ENCODE peak calls at places on chromosomes 2 and 18, in ten cellular contexts. R is activated T-helper 1 cell treated with anti-CD3 and anti-CD28 coated beads, Interleukin-2, amount 50 U/mL, for 16 hours; N is NCI-H69; H is GM12891; V is testis; I is dorsolateral prefrontal cortex; P is SW 1271; S is coronary artery; Z is effector memory CD4-positive, alpha-beta T cell; O is CD8-positive, alpha-beta T cell. M is an unnamed sample.
A peak's percentile ranks its signal among the peaks of the same experiment; 100 is the strongest.

GRCh38 chr2:227834423-227834822 is 20.8 kb downstream of the CCL20 start:
- DNase-seq in R (no peak), N (no peak), H (no peak), V (no peak), I (no peak), P (no peak), S (no peak), Z (no peak), O (no peak), M (no peak)

GRCh38 chr18:45764000-45764686 is 40.2 kb downstream of the SLC14A1 start:
- DNase-seq in R (no peak), N (no peak), H (no peak), V (no peak), I (no peak), P (no peak), S (no peak), Z (no peak), O (no peak), M (no peak)

GRCh38 chr2:218024871-218025270 is 22.1 kb upstream of the TNS1 start:
- DNase-seq in R (no peak), N (no peak), H (no peak), V (peak; percentile 4), I (no peak), P (no peak), S (peak; percentile 64), Z (no peak), O (no peak), M (no peak)

GRCh38 chr2:220811115-220811514 is 761.0 kb downstream of the EPHA4 start:
- DNase-seq in R (no peak), N (no peak), H (no peak), V (no peak), I (no peak), P (no peak), S (no peak), Z (no peak), O (no peak), M (no peak)

GRCh38 chr2:150126839-150127238 is 360.6 kb downstream of the RND3 start:
- DNase-seq in R (no peak), N (no peak), H (no peak), V (no peak), I (no peak), P (no peak), S (no peak), Z (no peak), O (no peak), M (no peak)

GRCh38 chr18:43847164-43848091 is 570.1 kb upstream of the SYT4 start:
- DNase-seq in R (no peak), N (no peak), H (no peak), V (no peak), I (no peak), P (no peak), S (no peak), Z (no peak), O (no peak), M (no peak)

GRCh38 chr2:96111823-96112500 is 4.4 kb downstream of the ADRA2B start:
- DNase-seq in R (no peak), N (peak; percentile 8), H (no peak), V (no peak), I (peak; percentile 35), P (no peak), S (no peak), Z (no peak), O (no peak), M (no peak)

GRCh38 chr2:187169864-187170263 is 278.2 kb downstream of the CALCRL start:
- DNase-seq in R (no peak), N (no peak), H (no peak), V (no peak), I (no peak), P (no peak), S (no peak), Z (no peak), O (no peak), M (no peak)

GRCh38 chr2:100603414-100603813 is 40.6 kb downstream of the PDCL3 start:
- DNase-seq in R (no peak), N (no peak), H (no peak), V (no peak), I (no peak), P (no peak), S (no peak), Z (no peak), O (no peak), M (no peak)

GRCh38 chr18:9796933-9797549 is 88.7 kb upstream of the TXNDC2 start:
- DNase-seq in R (no peak), N (peak; percentile 90), H (no peak), V (peak; percentile 65), I (no peak), P (no peak), S (no peak), Z (no peak), O (no peak), M (no peak)

GRCh38 chr2:233037078-233037477 is 4.6 kb downstream of the NEU2 start:
- DNase-seq in R (no peak), N (no peak), H (no peak), V (no peak), I (no peak), P (no peak), S (no peak), Z (no peak), O (no peak), M (no peak)

GRCh38 chr2:171159326-171160118 is 1.2 kb downstream of the TLK1 start:
- DNase-seq in R (peak; percentile 27), N (peak; percentile 86), H (peak; percentile 13), V (peak; percentile 73), I (peak; percentile 62), P (no peak), S (no peak), Z (peak; percentile 50), O (peak; percentile 28), M (peak; percentile 27)

GRCh38 chr2:85755122-85756027 is 1.6 kb downstream of the ATOH8 start:
- DNase-seq in R (no peak), N (peak; percentile 54), H (no peak), V (no peak), I (no peak), P (no peak), S (no peak), Z (no peak), O (no peak), M (no peak)

GRCh38 chr2:54504866-54505265 is 48.7 kb downstream of the SPTBN1 start:
- DNase-seq in R (no peak), N (no peak), H (no peak), V (no peak), I (no peak), P (no peak), S (no peak), Z (no peak), O (no peak), M (no peak)

GRCh38 chr2:168518555-168519066 is 62.5 kb downstream of the CERS6 start:
- DNase-seq in R (no peak), N (peak; percentile 70), H (no peak), V (no peak), I (no peak), P (no peak), S (no peak), Z (no peak), O (no peak), M (no peak)

GRCh38 chr2:160510617-160511016 is 17.0 kb upstream of the RBMS1 start:
- DNase-seq in R (no peak), N (no peak), H (no peak), V (no peak), I (no peak), P (no peak), S (no peak), Z (no peak), O (no peak), M (no peak)

GRCh38 chr2:8653485-8653884 is 28.4 kb upstream of the ID2 start:
- DNase-seq in R (no peak), N (no peak), H (no peak), V (no peak), I (peak; percentile 24), P (no peak), S (no peak), Z (no peak), O (no peak), M (no peak)

GRCh38 chr2:160402997-160403979 is 90.3 kb downstream of the RBMS1 start:
- DNase-seq in R (no peak), N (no peak), H (no peak), V (no peak), I (no peak), P (no peak), S (no peak), Z (no peak), O (no peak), M (no peak)

GRCh38 chr2:127591221-127591923 is 54.6 kb upstream of the GPR17 start:
- DNase-seq in R (peak; percentile 19), N (peak; percentile 55), H (peak; percentile 76), V (peak; percentile 69), I (no peak), P (no peak), S (peak; percentile 66), Z (peak; percentile 17), O (peak; percentile 53), M (peak; percentile 86)

GRCh38 chr2:101558740-101559508 is 84.0 kb upstream of the RFX8 start:
- DNase-seq in R (no peak), N (no peak), H (no peak), V (no peak), I (no peak), P (no peak), S (no peak), Z (no peak), O (no peak), M (no peak)

GRCh38 chr2:159795781-159796667 is 2.0 kb downstream of the CD302 start:
- DNase-seq in R (no peak), N (no peak), H (no peak), V (no peak), I (no peak), P (no peak), S (no peak), Z (no peak), O (no peak), M (no peak)

GRCh38 chr2:163859951-163860350 is 124.1 kb upstream of the FIGN start:
- DNase-seq in R (no peak), N (no peak), H (no peak), V (no peak), I (no peak), P (no peak), S (no peak), Z (no peak), O (no peak), M (no peak)